ENCODE peak calls at places on chromosomes 4 and X, in ten cellular contexts. M, U, X, F, S, E, D, I, O and L are unnamed samples.

GRCh38 chr4:163356104-163356503 is 12.4 kb downstream of the NPY5R start:
- DNase-seq in M (no peak), U (no peak), X (no peak), F (no peak), S (no peak), E (no peak), D (no peak), I (no peak), O (no peak), L (no peak)

GRCh38 chrX:153449306-153450113 is 3.7 kb upstream of the TREX2 start:
- DNase-seq in M (no peak), U (no peak), X (no peak), F (no peak), S (no peak), E (no peak), D (no peak), I (no peak), O (no peak), L (no peak)

GRCh38 chr4:150514709-150515108 is 67.2 kb upstream of the MAB21L2 start:
- DNase-seq in M (no peak), U (no peak), X (no peak), F (no peak), S (no peak), E (no peak), D (no peak), I (no peak), O (no peak), L (no peak)

GRCh38 chrX:19514791-19515614 is at the start of gene MAP3K15:
- DNase-seq in M (no peak), U (no peak), X (peak; percentile 29), F (peak; percentile 70), S (no peak), E (no peak), D (no peak), I (peak; percentile 62), O (peak; percentile 2), L (peak; percentile 52)

GRCh38 chr4:88452941-88453340 is 4.0 kb upstream of the HERC5 start:
- DNase-seq in M (no peak), U (no peak), X (no peak), F (no peak), S (no peak), E (no peak), D (no peak), I (no peak), O (no peak), L (no peak)

GRCh38 chr4:89590102-89590501 is 246.9 kb downstream of the SNCA start:
- DNase-seq in M (no peak), U (no peak), X (no peak), F (no peak), S (no peak), E (no peak), D (no peak), I (no peak), O (no peak), L (no peak)

GRCh38 chr4:163701915-163702314 is 207.4 kb downstream of the TMA16 start:
- DNase-seq in M (peak; percentile 46), U (no peak), X (no peak), F (no peak), S (no peak), E (no peak), D (peak; percentile 80), I (peak; percentile 16), O (no peak), L (peak; percentile 10)

GRCh38 chr4:7189475-7190277 is 2.7 kb upstream of the SORCS2 start:
- DNase-seq in M (no peak), U (no peak), X (no peak), F (peak; percentile 15), S (peak; percentile 51), E (no peak), D (no peak), I (no peak), O (no peak), L (no peak)

GRCh38 chr4:118076958-118077766 is 42.9 kb downstream of the NDST3 start:
- DNase-seq in M (peak; percentile 13), U (no peak), X (no peak), F (no peak), S (no peak), E (peak; percentile 35), D (no peak), I (peak; percentile 23), O (peak; percentile 44), L (peak; percentile 6)

GRCh38 chrX:133999013-133999705 is 13.8 kb upstream of the GPC3 start:
- DNase-seq in M (no peak), U (no peak), X (no peak), F (no peak), S (peak; percentile 70), E (peak; percentile 49), D (no peak), I (no peak), O (peak; percentile 70), L (no peak)

GRCh38 chr4:6195602-6196319 is 4.6 kb downstream of the JAKMIP1 start:
- DNase-seq in M (no peak), U (no peak), X (no peak), F (peak; percentile 18), S (peak; percentile 42), E (no peak), D (no peak), I (no peak), O (no peak), L (no peak)

GRCh38 chr4:34469518-34469917 is 1774.8 kb downstream of the ARAP2 start:
- DNase-seq in M (no peak), U (no peak), X (no peak), F (no peak), S (no peak), E (no peak), D (no peak), I (no peak), O (no peak), L (no peak)

GRCh38 chr4:86675548-86675947 is 81.4 kb downstream of the PTPN13 start:
- DNase-seq in M (no peak), U (no peak), X (no peak), F (no peak), S (no peak), E (no peak), D (no peak), I (no peak), O (no peak), L (no peak)

GRCh38 chrX:14697453-14697852 is 168.1 kb downstream of the GLRA2 start:
- DNase-seq in M (peak; percentile 21), U (no peak), X (no peak), F (no peak), S (no peak), E (peak; percentile 15), D (no peak), I (peak; percentile 9), O (peak; percentile 8), L (peak; percentile 22)
- TF ChIP-seq CTCF in M (peak; percentile 75), U (peak; percentile 48), X (no peak), F (peak; percentile 38), S (no peak), E (peak; percentile 53), D (peak; percentile 48), I (no peak), O (peak; percentile 43), L (peak; percentile 66)

GRCh38 chrX:54788446-54788845 is 9.6 kb downstream of the ITIH6 start:
- DNase-seq in M (no peak), U (no peak), X (no peak), F (no peak), S (no peak), E (no peak), D (no peak), I (no peak), O (no peak), L (no peak)

GRCh38 chrX:54786972-54787371 is 11.1 kb downstream of the ITIH6 start:
- DNase-seq in M (peak; percentile 19), U (no peak), X (no peak), F (no peak), S (no peak), E (no peak), D (no peak), I (peak; percentile 13), O (no peak), L (no peak)

DNA sequence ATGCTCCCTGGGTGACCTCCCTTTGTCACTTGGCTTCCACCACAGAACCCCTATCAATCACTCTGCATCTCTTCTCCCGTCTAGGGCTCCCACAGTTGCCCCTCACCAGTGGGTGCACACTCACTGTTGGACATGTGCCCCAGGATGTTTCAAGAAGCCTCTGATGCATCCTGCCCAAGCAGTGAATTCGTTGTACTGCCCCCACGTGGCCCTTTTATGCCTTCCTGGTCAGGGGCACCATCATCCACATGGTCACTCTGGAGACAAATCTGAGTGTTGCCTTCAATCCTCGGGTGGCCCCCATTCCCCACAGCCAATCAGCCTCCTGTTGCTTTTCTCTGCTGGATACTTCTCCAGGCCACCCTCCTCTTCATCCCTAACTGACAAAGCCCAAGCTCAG is 12.2 kb downstream of the ITIH6 start:
- DNase-seq in M (no peak), U (no peak), X (no peak), F (no peak), S (no peak), E (peak; percentile 32), D (no peak), I (peak; percentile 7), O (peak; percentile 26), L (no peak)
- TF ChIP-seq CTCF in M (peak; percentile 32), U (peak; percentile 30), X (no peak), F (no peak), S (no peak), E (peak; percentile 27), D (peak; percentile 13), I (no peak), O (peak; percentile 13), L (peak; percentile 29)

GRCh38 chr4:113593400-113594230 is 167.9 kb downstream of the CAMK2D start:
- DNase-seq in M (no peak), U (no peak), X (no peak), F (no peak), S (no peak), E (no peak), D (no peak), I (peak; percentile 10), O (no peak), L (no peak)
- TF ChIP-seq CTCF in M (no peak), U (no peak), X (no peak), F (no peak), S (no peak), E (no peak), D (no peak), I (no peak), O (no peak), L (no peak)

GRCh38 chr4:136690363-136690762 is 841.9 kb downstream of the PCDH18 start:
- DNase-seq in M (no peak), U (no peak), X (no peak), F (no peak), S (no peak), E (no peak), D (no peak), I (no peak), O (no peak), L (no peak)

GRCh38 chr4:136691607-136692006 is 840.7 kb downstream of the PCDH18 start:
- DNase-seq in M (no peak), U (no peak), X (no peak), F (no peak), S (no peak), E (no peak), D (no peak), I (no peak), O (no peak), L (no peak)

GRCh38 chr4:136687596-136687995 is 844.7 kb downstream of the PCDH18 start:
- DNase-seq in M (no peak), U (no peak), X (no peak), F (peak; percentile 31), S (no peak), E (no peak), D (no peak), I (no peak), O (no peak), L (no peak)

DNA sequence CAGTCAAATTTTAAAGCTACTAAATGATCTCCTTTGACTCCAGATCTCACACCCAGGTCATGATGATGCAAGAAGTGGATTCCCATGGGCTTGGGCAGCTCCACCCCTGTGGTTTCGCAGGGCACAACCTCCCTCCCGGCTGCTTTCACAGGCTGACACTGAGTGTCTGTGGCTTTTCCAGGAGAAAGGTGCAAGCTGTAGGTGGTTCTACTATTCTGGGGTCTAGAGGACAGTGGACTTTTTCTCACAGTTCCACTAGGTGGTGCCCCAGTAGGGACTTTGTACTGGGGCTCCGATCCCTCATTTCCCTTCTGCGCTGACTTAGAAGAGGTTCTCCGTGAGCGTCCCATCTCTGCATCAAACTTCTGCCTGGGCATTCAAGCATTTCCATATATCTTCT is 845.2 kb downstream of the PCDH18 start:
- DNase-seq in M (no peak), U (no peak), X (no peak), F (peak; percentile 31), S (no peak), E (no peak), D (no peak), I (no peak), O (peak; percentile 3), L (no peak)
- TF ChIP-seq CTCF in M (no peak), U (no peak), X (no peak), F (no peak), S (no peak), E (peak; percentile 21), D (peak; percentile 40), I (no peak), O (peak; percentile 7), L (no peak)